ENCODE peak calls at places on chromosomes 5 and 9, in six cellular contexts. U is tibial artery; W is breast epithelium; V is CD8-positive, alpha-beta T cell; T is H9; B is CD8-positive, alpha-beta memory T cell. R is an unnamed sample. For H3K4me1, the result is how much of the 10 kb centered on the place peaks cover.

GRCh38 chr5:41275813-41276512 is 62.6 kb upstream of the C6 start:
- DNase-seq in U (no peak), V (no peak), W (no peak), T (no peak), B (no peak), R (no peak)

GRCh38 chr5:127909078-127909477 is 174.5 kb upstream of the SLC12A2 start:
- DNase-seq in W (no peak), U (no peak), V (no peak), T (peak), B (no peak), R (no peak)

GRCh38 chr9:93658184-93658925 is 82.0 kb downstream of the PHF2 start:
- DNase-seq in B (peak), W (peak), T (no peak), V (no peak), U (peak), R (no peak)

GRCh38 chr5:134224905-134225779 is 731 bp downstream of the PPP2CA start:
- DNase-seq in W (peak), B (peak), U (peak), T (peak), V (peak), R (no peak)

GRCh38 chr9:110069326-110070248 is 138.4 kb downstream of the C9orf152 start:
- DNase-seq in W (no peak), V (no peak), T (no peak), U (peak), B (no peak), R (peak)

GRCh38 chr9:124934290-124934689 is 6.6 kb downstream of the GOLGA1 start:
- DNase-seq in T (no peak), V (no peak), W (no peak), U (no peak), B (no peak), R (no peak)

GRCh38 chr9:111959468-111959941 is 62.9 kb downstream of the UGCG start:
- DNase-seq in B (no peak), U (no peak), T (no peak), V (no peak), W (no peak), R (peak)

GRCh38 chr9:135088979-135089847 is 1.7 kb downstream of the OLFM1 start:
- DNase-seq in T (no peak), B (no peak), W (no peak), V (no peak), U (no peak), R (no peak)

GRCh38 chr5:135448071-135448704 is 1.0 kb upstream of the DCANP1 start:
- DNase-seq in W (no peak), U (no peak), V (no peak), B (no peak), T (no peak), R (no peak)

GRCh38 chr9:371349-371748 is 156.7 kb downstream of the DOCK8 start:
- DNase-seq in W (no peak), T (no peak), U (no peak), V (no peak), B (no peak), R (no peak)

GRCh38 chr9:136603216-136603615 is 57.4 kb upstream of the NOTCH1 start:
- DNase-seq in U (no peak), V (no peak), W (no peak), T (no peak), B (no peak), R (no peak)

GRCh38 chr9:113668057-113668456 is 204.5 kb downstream of the RGS3 start:
- DNase-seq in W (no peak), T (no peak), U (no peak), V (no peak), B (no peak), R (no peak)

GRCh38 chr5:78483809-78484521 is 123.5 kb downstream of the SCAMP1 start:
- DNase-seq in W (no peak), U (no peak), B (no peak), T (no peak), V (no peak), R (no peak)

GRCh38 chr9:132164604-132165362 is 2.9 kb downstream of the NTNG2 start:
- DNase-seq in U (no peak), T (no peak), W (no peak), B (no peak), V (no peak), R (peak)

GRCh38 chr5:172830876-172831662 is 3.0 kb upstream of the ERGIC1 start:
- DNase-seq in T (no peak), U (no peak), V (no peak), B (no peak), W (no peak), R (no peak)

GRCh38 chr9:35658894-35659220 is 765 bp downstream of the CCDC107 start:
- DNase-seq in U (peak), T (no peak), W (peak), B (no peak), V (no peak), R (no peak)

GRCh38 chr9:35657327-35658143 is at the start of gene RMRP:
- DNase-seq in T (peak), U (peak), W (peak), V (peak), B (peak), R (peak)

GRCh38 chr9:35656841-35657326 is 935 bp downstream of the RMRP start:
- DNase-seq in B (no peak), U (peak), T (no peak), V (no peak), W (no peak), R (no peak)

GRCh38 chr9:35658144-35658893 is at the start of gene CCDC107:
- DNase-seq in U (peak), V (peak), T (peak), B (peak), W (peak), R (peak)

GRCh38 chr9:35656340-35656739 is 1.5 kb downstream of the RMRP start:
- DNase-seq in V (no peak), W (no peak), T (no peak), B (no peak), U (peak), R (no peak)
- H3K4me1 ChIP-seq in V (under half), W (under half), T (under half), B (half or more), U (under half), R (under half)

GRCh38 chr5:179964015-179964414 is 56.3 kb upstream of the TBC1D9B start:
- DNase-seq in T (no peak), V (no peak), W (no peak), U (no peak), B (no peak), R (no peak)

GRCh38 chr5:179963375-179963774 is 55.7 kb upstream of the TBC1D9B start:
- DNase-seq in T (no peak), B (no peak), W (no peak), V (no peak), U (no peak), R (no peak)

GRCh38 chr5:179973391-179973790 is 65.7 kb upstream of the TBC1D9B start:
- DNase-seq in U (no peak), W (no peak), T (no peak), V (no peak), B (no peak), R (no peak)

GRCh38 chr5:179969110-179969509 is 61.4 kb upstream of the TBC1D9B start:
- DNase-seq in W (no peak), B (no peak), U (no peak), T (no peak), V (no peak), R (no peak)

DNA sequence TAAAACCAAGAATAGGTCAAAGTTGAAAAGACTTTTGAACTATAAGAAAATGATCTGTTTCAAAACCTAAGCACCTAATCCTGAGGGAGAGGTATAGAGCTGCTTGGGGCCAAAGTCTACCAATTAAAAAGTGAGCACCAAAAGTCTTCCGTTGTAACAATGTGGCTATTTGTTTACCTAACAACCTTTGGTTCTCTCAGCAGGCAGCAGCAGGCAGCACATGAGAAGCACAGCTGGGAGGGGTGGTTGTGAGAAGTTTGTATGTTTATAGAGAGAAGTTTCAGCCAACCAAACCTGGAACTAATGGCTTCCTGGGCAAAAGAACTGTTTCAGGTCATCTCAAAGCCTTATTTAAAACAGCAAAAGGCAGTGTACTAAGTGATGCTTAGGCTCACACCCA is 59.8 kb upstream of the TBC1D9B start:
- DNase-seq in T (no peak), U (no peak), W (no peak), B (no peak), V (no peak), R (no peak)
- H3K4me1 ChIP-seq in T (under half), U (under half), W (under half), B (under half), V (under half), R (under half)

GRCh38 chr5:115580941-115581340 is 21.3 kb downstream of the TICAM2 start:
- DNase-seq in U (no peak), V (no peak), T (no peak), W (no peak), B (no peak), R (no peak)
- H3K4me1 ChIP-seq in U (under half), V (under half), T (under half), W (under half), B (under half), R (under half)

GRCh38 chr5:143065185-143065584 is 295.0 kb downstream of the ARHGAP26 start:
- DNase-seq in U (no peak), V (no peak), W (no peak), T (no peak), B (no peak), R (no peak)
- H3K4me1 ChIP-seq in U (under half), V (under half), W (under half), T (under half), B (under half), R (half or more)

DNA sequence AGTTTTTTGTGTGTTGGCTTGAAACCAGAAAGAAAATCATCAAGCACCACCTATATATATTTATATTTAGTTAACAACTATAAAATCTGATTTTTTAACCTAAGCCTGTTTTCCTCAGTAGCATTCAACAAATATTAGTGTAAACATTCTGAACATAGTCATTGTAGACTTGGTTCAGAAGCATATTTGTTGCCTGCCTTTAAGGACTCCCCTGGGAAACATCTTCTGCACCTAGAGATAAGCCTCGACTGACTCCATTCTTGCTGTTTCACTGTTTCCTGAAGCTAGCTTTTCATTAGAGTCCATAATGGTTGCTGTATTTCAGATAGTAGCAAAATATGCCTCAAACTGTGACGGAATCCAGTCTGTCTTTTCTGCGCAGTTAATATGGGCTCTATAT is 123.5 kb downstream of the TRIO start:
- DNase-seq in U (no peak), W (no peak), B (no peak), T (no peak), V (no peak), R (no peak)
- H3K4me1 ChIP-seq in U (under half), W (under half), B (under half), T (under half), V (under half), R (under half)

R was measured in right atrium auricular region.